ENCODE peak calls at places on chromosomes 7 and 10, in six cellular contexts. X, P, I, J, H and T are unnamed samples.

GRCh38 chr10:70295946-70296345 is 12.1 kb upstream of the NPFFR1 start:
- DNase-seq in X (no peak), J (no peak), I (no peak), H (no peak), P (no peak), T (no peak)

GRCh38 chr7:137942459-137943115 is 59.3 kb downstream of the CREB3L2 start:
- DNase-seq in J (no peak), X (no peak), I (no peak), H (no peak), P (peak; percentile 48), T (no peak)

GRCh38 chr7:2086229-2086628 is 146.5 kb downstream of the MAD1L1 start:
- DNase-seq in J (no peak), H (no peak), X (no peak), P (no peak), I (no peak), T (no peak)

GRCh38 chr7:149869867-149870266 is 3.9 kb upstream of the ATP6V0E2 start:
- DNase-seq in P (no peak), I (no peak), X (no peak), J (no peak), H (no peak), T (peak; percentile 32)

GRCh38 chr7:101614098-101614938 is 14.8 kb downstream of the MYL10 start:
- DNase-seq in H (no peak), I (no peak), J (no peak), X (no peak), P (no peak), T (no peak)

GRCh38 chr7:66301249-66301648 is 96.1 kb downstream of the TPST1 start:
- DNase-seq in X (no peak), H (no peak), I (no peak), J (no peak), P (no peak), T (no peak)

GRCh38 chr7:41219276-41219675 is 483.6 kb downstream of the INHBA start:
- DNase-seq in X (no peak), I (no peak), P (peak; percentile 85), H (no peak), J (no peak), T (no peak)

GRCh38 chr10:8238989-8239388 is 184.5 kb downstream of the GATA3 start:
- DNase-seq in X (no peak), H (no peak), J (no peak), P (no peak), I (no peak), T (no peak)

GRCh38 chr7:47901542-47901941 is 46.7 kb downstream of the PKD1L1 start:
- DNase-seq in X (no peak), P (peak; percentile 19), H (no peak), J (no peak), I (peak; percentile 41), T (peak; percentile 74)

GRCh38 chr10:99369126-99369525 is 40.0 kb downstream of the CNNM1 start:
- DNase-seq in P (peak; percentile 23), J (no peak), X (no peak), H (no peak), I (no peak), T (no peak)

GRCh38 chr10:99368646-99369045 is 39.5 kb downstream of the CNNM1 start:
- DNase-seq in H (no peak), P (peak; percentile 43), J (no peak), I (no peak), X (no peak), T (no peak)

GRCh38 chr10:99372546-99373271 is 43.6 kb downstream of the CNNM1 start:
- DNase-seq in X (no peak), I (no peak), H (no peak), J (peak; percentile 64), P (peak; percentile 42), T (no peak)

GRCh38 chr10:99369551-99369950 is 40.4 kb downstream of the CNNM1 start:
- DNase-seq in J (no peak), P (peak; percentile 15), H (no peak), X (no peak), I (no peak), T (no peak)

DNA sequence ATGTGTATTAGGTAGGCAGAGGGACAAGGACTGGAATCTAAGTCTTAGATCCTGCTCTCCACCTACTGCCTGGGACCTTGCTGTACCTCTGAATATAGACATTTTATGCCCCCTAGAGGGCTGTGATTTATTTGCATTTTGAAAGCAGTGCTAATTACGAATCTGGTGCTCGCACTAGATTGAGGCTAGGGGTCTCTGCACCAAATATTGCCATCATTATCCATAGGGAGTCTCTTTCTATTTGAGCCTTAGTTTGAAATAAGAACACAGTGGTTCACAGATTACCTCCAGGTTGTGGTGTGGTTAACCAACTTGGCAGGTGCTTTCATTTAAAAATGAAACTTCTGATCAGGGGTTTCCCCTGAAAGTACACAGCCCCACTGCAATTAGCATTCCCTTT is 41.8 kb downstream of the CNNM1 start:
- DNase-seq in X (no peak), J (no peak), P (peak; percentile 23), I (no peak), H (no peak), T (no peak)
- TF ChIP-seq CTCF in X (peak; percentile 59), J (peak; percentile 43), P (peak; percentile 42), I (peak; percentile 17), H (peak; percentile 66), T (peak; percentile 43)

GRCh38 chr10:43374194-43374593 is 2.8 kb downstream of the FXYD4 start:
- DNase-seq in H (no peak), P (no peak), J (no peak), I (no peak), X (no peak), T (no peak)

GRCh38 chr10:43376828-43377227 is 5.4 kb downstream of the FXYD4 start:
- DNase-seq in X (no peak), I (no peak), J (no peak), H (no peak), P (no peak), T (no peak)

GRCh38 chr10:43375401-43376020 is 4.1 kb downstream of the FXYD4 start:
- DNase-seq in P (no peak), X (no peak), J (no peak), H (no peak), I (no peak), T (no peak)

GRCh38 chr10:43376046-43376635 is 4.7 kb downstream of the FXYD4 start:
- DNase-seq in J (no peak), X (no peak), H (no peak), P (no peak), I (no peak), T (no peak)

DNA sequence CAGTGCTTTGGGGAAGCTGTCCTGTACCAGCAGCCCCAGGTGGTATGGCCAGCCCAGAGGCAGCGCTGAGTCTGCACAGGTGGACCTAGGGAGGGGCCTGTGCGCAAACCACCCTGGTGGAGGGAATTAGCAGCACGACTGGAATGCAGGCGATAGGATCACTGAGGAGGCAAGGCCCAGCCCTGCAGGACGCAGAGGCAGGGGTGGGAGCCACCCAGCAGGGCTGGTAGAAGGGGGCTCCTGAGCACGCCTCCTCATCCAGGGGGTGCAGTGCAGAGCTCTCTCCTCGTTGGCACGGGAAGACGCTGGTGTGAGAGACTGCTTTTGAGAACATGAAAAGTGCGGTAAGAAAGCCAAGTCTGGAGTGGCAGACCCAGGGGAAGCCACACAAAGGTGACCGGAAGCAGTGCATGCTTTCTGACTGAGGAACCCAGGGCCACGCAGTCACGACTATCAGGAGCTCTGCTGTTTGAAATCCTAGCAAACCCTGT is 6.0 kb downstream of the FXYD4 start:
- DNase-seq in X (peak; percentile 41), J (no peak), H (no peak), I (peak; percentile 18), P (no peak), T (no peak)
- TF ChIP-seq CTCF in X (peak; percentile 71), J (peak; percentile 3), H (peak; percentile 45), I (no peak), P (no peak), T (no peak)

GRCh38 chr7:115217373-115217772 is 295.5 kb downstream of the MDFIC start:
- DNase-seq in P (no peak), X (no peak), J (no peak), I (no peak), H (no peak), T (no peak)
- TF ChIP-seq CTCF in P (peak; percentile 28), X (no peak), J (peak; percentile 29), I (no peak), H (peak; percentile 41), T (peak; percentile 54)

DNA sequence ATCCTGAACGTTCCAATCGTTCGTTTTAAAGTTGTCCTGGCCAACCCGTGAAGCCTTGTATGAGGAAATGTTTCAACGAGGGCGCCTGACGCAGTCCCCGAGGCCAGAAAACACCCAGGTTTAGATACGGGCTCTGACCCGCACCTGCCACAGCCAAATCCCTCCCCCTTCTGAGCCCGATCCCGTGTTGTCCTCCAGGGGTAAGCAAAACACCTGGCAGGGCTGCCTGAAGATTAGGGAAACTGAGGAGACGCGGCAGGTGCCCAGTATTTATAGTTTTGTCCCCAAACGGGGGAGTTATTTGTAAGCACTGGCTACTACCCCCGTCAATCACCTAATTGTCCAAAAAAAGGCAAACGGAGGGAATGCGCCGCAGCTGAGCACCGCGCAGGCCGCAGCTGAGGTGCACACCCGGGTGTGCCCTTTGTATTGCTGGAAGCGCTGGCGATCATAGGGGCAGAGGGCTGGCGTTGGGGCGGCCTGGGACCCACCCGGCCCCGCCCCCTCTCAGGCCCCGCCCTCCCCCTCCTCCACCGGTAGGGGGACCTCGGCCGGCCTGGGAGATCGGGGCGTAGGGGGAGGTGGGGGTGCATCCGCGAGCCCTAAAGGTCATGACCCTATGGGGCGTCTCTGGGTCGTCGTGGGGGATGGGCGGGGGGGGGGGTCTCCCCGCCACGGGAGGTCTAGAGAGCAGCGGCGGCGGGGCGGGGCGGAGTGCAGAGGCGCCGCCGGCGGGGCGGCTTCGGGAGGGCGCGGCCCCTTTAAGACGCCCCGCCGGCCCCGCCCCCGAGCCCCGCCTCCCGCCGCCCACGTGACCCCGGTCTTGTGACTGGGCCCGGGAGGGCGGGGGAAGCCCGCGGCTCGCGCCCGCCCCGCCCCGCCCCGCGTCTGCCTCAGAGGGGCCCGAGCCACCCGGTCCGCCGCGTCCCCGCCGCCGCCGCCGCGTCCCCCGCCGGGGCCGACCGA is at the start of gene BRI3:
- DNase-seq in J (no peak), I (peak; percentile 93), P (peak; percentile 73), H (peak; percentile 90), X (peak; percentile 82), T (peak; percentile 94)
- TF ChIP-seq CTCF in J (peak; percentile 4), I (no peak), P (no peak), H (no peak), X (no peak), T (no peak)

GRCh38 chr10:128483216-128483615 is 357.0 kb upstream of the MKI67 start:
- DNase-seq in X (no peak), J (no peak), I (no peak), H (no peak), P (no peak), T (no peak)
- TF ChIP-seq CTCF in X (no peak), J (no peak), I (no peak), H (no peak), P (no peak), T (no peak)

GRCh38 chr10:49662169-49662830 is 17.2 kb upstream of the C10orf53 start:
- DNase-seq in X (no peak), P (no peak), J (no peak), I (no peak), H (no peak), T (peak; percentile 80)
- TF ChIP-seq CTCF in X (no peak), P (no peak), J (no peak), I (no peak), H (no peak), T (no peak)